ENCODE peak calls at places on chromosomes 12 and 14, in four cellular contexts. M is SK-N-SH, S is GM12878, P is K562. Q is an unnamed sample.
A peak's percentile ranks its signal among the peaks of the same experiment; 100 is the strongest.

GRCh38 chr12:69397978-69398377 is 38.4 kb downstream of the YEATS4 start:
- DNase-seq in M (no peak), S (no peak), P (no peak), Q (no peak)

GRCh38 chr14:87643005-87643404 is 350.0 kb downstream of the GALC start:
- DNase-seq in M (no peak), S (no peak), P (no peak), Q (no peak)

GRCh38 chr14:81855007-81855406 is 321.4 kb upstream of the SEL1L start:
- DNase-seq in M (no peak), S (no peak), P (no peak), Q (no peak)

GRCh38 chr12:49652921-49653520 is 29.7 kb downstream of the PRPF40B start:
- DNase-seq in M (no peak), S (no peak), P (no peak), Q (no peak)

GRCh38 chr12:126903180-126903876 is 1363.6 kb upstream of the TMEM132C start:
- DNase-seq in M (no peak), S (no peak), P (no peak), Q (no peak)

GRCh38 chr12:79187032-79187431 is 322.5 kb downstream of the SYT1 start:
- DNase-seq in M (no peak), S (no peak), P (no peak), Q (no peak)

GRCh38 chr12:132490481-132491348 is 764 bp downstream of the FBRSL1 start:
- DNase-seq in M (peak; percentile 66), S (no peak), P (peak; percentile 59), Q (no peak)

GRCh38 chr12:52210186-52210924 is 18.5 kb upstream of the KRT80 start:
- DNase-seq in M (no peak), S (no peak), P (no peak), Q (peak; percentile 6)

GRCh38 chr12:29023436-29024076 is 125.5 kb upstream of the FAR2 start:
- DNase-seq in M (no peak), S (no peak), P (no peak), Q (no peak)

GRCh38 chr12:128687851-128688250 is 135.9 kb downstream of the SLC15A4 start:
- DNase-seq in M (no peak), S (no peak), P (no peak), Q (no peak)

GRCh38 chr14:52922059-52922458 is 28.8 kb downstream of the FERMT2 start:
- DNase-seq in M (no peak), S (no peak), P (no peak), Q (no peak)

GRCh38 chr14:68796418-68797101 is 3.7 kb upstream of the ZFP36L1 start:
- DNase-seq in M (no peak), S (no peak), P (peak; percentile 21), Q (no peak)

GRCh38 chr12:50505386-50505827 is 622 bp downstream of the DIP2B start:
- DNase-seq in M (peak; percentile 64), S (no peak), P (peak; percentile 35), Q (peak; percentile 31)

GRCh38 chr14:88599761-88600439 is 37.1 kb downstream of the ZC3H14 start:
- DNase-seq in M (no peak), S (peak; percentile 77), P (no peak), Q (no peak)

GRCh38 chr14:69996197-69996596 is 117.0 kb downstream of the SMOC1 start:
- DNase-seq in M (no peak), S (no peak), P (no peak), Q (no peak)

GRCh38 chr12:97640826-97641225 is 178.2 kb downstream of the RMST start:
- DNase-seq in M (no peak), S (no peak), P (no peak), Q (no peak)

GRCh38 chr14:33386771-33387170 is 448.1 kb downstream of the NPAS3 start:
- DNase-seq in M (no peak), S (no peak), P (no peak), Q (no peak)

GRCh38 chr14:93548102-93548843 is 117.5 kb downstream of the UNC79 start:
- DNase-seq in M (no peak), S (peak; percentile 68), P (no peak), Q (no peak)

GRCh38 chr14:75453817-75454434 is 26.1 kb downstream of the JDP2 start:
- DNase-seq in M (no peak), S (peak; percentile 61), P (peak; percentile 25), Q (peak; percentile 29)

GRCh38 chr14:91317381-91318313 is 73.1 kb upstream of the GPR68 start:
- DNase-seq in M (no peak), S (no peak), P (peak; percentile 18), Q (no peak)

GRCh38 chr14:81386379-81386778 is 13.7 kb downstream of the STON2 start:
- DNase-seq in M (no peak), S (no peak), P (no peak), Q (no peak)

GRCh38 chr14:68724914-68725313 is 68.0 kb downstream of the ZFP36L1 start:
- DNase-seq in M (no peak), S (no peak), P (no peak), Q (no peak)

GRCh38 chr12:115461401-115461800 is 777.4 kb upstream of the TBX3 start:
- DNase-seq in M (no peak), S (no peak), P (no peak), Q (no peak)

GRCh38 chr12:49534806-49535278 is 4.0 kb upstream of the KCNH3 start:
- DNase-seq in M (peak; percentile 33), S (no peak), P (no peak), Q (no peak)

GRCh38 chr12:45612044-45612794 is 117.3 kb upstream of the ARID2 start:
- DNase-seq in M (no peak), S (no peak), P (no peak), Q (no peak)

GRCh38 chr12:32309811-32310755 is 89.3 kb upstream of the FGD4 start:
- DNase-seq in M (no peak), S (no peak), P (no peak), Q (no peak)

GRCh38 chr12:121806556-121807308 is 2.9 kb downstream of the SETD1B start:
- DNase-seq in M (peak; percentile 55), S (no peak), P (no peak), Q (no peak)

GRCh38 chr12:121803861-121804416 is at the start of gene SETD1B:
- DNase-seq in M (peak; percentile 65), S (no peak), P (peak; percentile 33), Q (no peak)

GRCh38 chr12:121804417-121805111 is 755 bp downstream of the SETD1B start:
- DNase-seq in M (peak; percentile 61), S (no peak), P (no peak), Q (no peak)

GRCh38 chr12:121805800-121806555 is 2.2 kb downstream of the SETD1B start:
- DNase-seq in M (no peak), S (no peak), P (no peak), Q (no peak)

GRCh38 chr12:121805171-121805687 is 1.4 kb downstream of the SETD1B start:
- DNase-seq in M (peak; percentile 48), S (no peak), P (no peak), Q (no peak)
- TF ChIP-seq USF1 in M (no peak), S (no peak), P (no peak), Q (no peak)

DNA sequence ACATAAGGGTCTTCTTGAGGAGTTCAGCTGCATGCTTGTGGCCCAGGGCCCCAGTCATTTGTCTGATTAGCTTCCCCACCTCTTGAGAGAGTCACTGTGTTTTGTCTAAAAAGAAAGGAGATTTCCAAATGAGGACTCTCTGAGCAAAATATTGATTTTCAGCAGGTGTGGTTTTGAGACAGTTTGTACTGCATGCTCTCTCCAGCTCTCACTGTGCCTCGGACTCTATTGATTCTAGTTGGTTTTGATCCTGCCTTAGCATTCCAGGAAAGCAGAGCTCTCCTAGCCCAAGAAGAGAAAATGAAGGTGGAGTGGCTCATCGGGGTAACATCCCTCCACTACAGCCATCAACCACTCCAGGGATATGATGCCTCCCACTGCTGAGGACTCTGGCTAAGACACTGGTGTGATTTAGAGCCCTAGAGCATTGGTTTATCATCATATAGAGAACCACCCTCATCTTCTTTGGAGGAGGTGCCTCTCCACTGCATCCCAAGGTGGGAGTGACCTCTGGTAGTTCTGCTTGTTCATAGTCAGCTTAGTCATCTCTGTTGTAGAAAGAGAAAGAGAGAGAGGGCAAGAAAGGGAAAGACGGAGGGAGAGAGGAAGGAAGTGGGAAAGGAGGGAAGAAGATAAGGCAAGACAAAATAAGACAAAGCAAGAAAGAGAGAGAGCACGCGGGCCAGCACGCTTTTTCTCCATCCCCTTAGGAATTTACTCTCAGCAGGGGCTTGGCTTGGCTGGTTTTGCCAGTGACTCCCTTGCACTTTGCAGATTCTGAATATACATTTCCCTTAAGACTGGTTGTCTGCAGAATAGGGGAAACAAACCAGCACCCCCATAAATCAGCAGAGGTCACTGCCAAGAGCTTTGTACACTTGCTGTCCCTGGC is 365.6 kb downstream of the DPF3 start:
- DNase-seq in M (no peak), S (no peak), P (no peak), Q (no peak)
- TF ChIP-seq USF1 in M (no peak), S (no peak), P (no peak), Q (no peak)

GRCh38 chr14:101604935-101605767 is 43.9 kb downstream of the DIO3 start:
- DNase-seq in M (no peak), S (no peak), P (no peak), Q (no peak)
- TF ChIP-seq USF1 in M (no peak), S (no peak), P (no peak), Q (no peak)

GRCh38 chr12:4540633-4541032 is 1.9 kb downstream of the RAD51AP1 start:
- DNase-seq in M (no peak), S (no peak), P (no peak), Q (no peak)

GRCh38 chr12:4540170-4540569 is 1.5 kb downstream of the RAD51AP1 start:
- DNase-seq in M (no peak), S (no peak), P (no peak), Q (no peak)

GRCh38 chr12:4538207-4539160 is at the start of gene RAD51AP1:
- DNase-seq in M (peak; percentile 91), S (peak; percentile 92), P (peak; percentile 94), Q (peak; percentile 96)

GRCh38 chr12:4535871-4536270 is 2.8 kb upstream of the RAD51AP1 start:
- DNase-seq in M (no peak), S (no peak), P (no peak), Q (no peak)

DNA sequence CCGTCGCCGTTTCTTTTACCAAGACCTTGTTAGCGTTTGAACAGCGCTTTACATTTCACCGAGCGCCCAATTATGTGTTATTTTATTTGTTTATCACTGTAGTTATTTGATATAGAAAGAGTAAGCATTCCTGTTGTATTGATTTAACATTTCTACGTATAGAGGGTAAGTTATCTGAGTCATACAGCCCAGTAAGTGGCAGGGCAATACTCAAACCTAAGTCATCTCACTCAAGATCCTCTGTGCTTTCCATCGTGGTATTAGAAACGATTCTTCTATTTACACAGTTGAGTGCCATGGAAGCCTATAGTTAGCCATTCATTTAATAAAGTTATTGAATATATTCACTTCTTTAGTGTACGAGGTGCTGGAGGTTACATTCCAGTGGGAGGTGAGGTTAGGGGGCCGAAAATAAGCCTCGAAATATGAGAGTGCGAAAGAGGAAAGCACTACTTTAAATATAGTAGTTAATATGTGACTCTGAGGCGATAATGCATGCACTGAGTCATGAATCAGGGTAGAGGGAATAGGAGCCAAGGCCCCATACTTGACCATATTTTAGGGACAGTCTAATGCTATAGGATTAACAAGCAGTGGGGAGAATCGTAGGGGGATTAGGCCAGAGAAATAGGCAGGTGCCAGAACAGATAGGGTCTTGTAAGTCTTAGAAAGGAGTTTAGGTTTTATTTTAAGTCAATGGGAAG is 629 bp downstream of the RAD51AP1 start:
- DNase-seq in M (no peak), S (no peak), P (no peak), Q (no peak)
- TF ChIP-seq USF1 in M (no peak), S (no peak), P (no peak), Q (no peak)

GRCh38 chr12:82359115-82359478 is 768 bp downstream of the METTL25 start:
- DNase-seq in M (peak; percentile 44), S (no peak), P (no peak), Q (peak; percentile 48)
- TF ChIP-seq USF1 in M (no peak), S (no peak), P (no peak), Q (no peak)